ENCODE peak calls at places on chromosomes 16 and 17, in five cellular contexts. P is COR-L47; E is stimulated activated naive CD8-positive, alpha-beta T cell treated with anti-CD3 and anti-CD28 coated beads, Interleukin-15, Interleukin-2, amounts not matched to agents 100 U/mL and 50 U/mL, for 24 hours; A is HFFc6; M is EL. W is an unnamed sample.
A peak's percentile ranks its signal among the peaks of the same experiment; 100 is the strongest.

GRCh38 chr17:33560165-33560564 is 267.1 kb upstream of the ASIC2 start:
- DNase-seq in P (no peak), E (no peak), A (no peak), M (peak; percentile 16), W (no peak)

GRCh38 chr16:87844374-87844733 is 25.0 kb downstream of the SLC7A5 start:
- DNase-seq in P (no peak), E (no peak), A (peak; percentile 49), M (no peak), W (peak; percentile 25)

GRCh38 chr16:8924214-8924613 is 39.5 kb downstream of the USP7 start:
- DNase-seq in P (no peak), E (no peak), A (no peak), M (no peak), W (no peak)

GRCh38 chr17:46831573-46832305 is 13.2 kb upstream of the WNT3 start:
- DNase-seq in P (no peak), E (no peak), A (no peak), M (no peak), W (no peak)

GRCh38 chr16:57367111-57367752 is 5.1 kb upstream of the CX3CL1 start:
- DNase-seq in P (peak; percentile 1), E (no peak), A (peak; percentile 46), M (peak; percentile 26), W (peak; percentile 5)

GRCh38 chr17:7356072-7356549 is 1.2 kb downstream of the TMEM95 start:
- DNase-seq in P (peak; percentile 64), E (peak; percentile 92), A (peak; percentile 32), M (peak; percentile 70), W (peak; percentile 73)

GRCh38 chr17:58344047-58344790 is 7.8 kb downstream of the SUPT4H1 start:
- DNase-seq in P (no peak), E (peak; percentile 89), A (no peak), M (no peak), W (no peak)

GRCh38 chr17:80920406-80920805 is 71.2 kb upstream of the CHMP6 start:
- DNase-seq in P (no peak), E (no peak), A (no peak), M (no peak), W (no peak)

GRCh38 chr16:75081179-75081859 is 35.3 kb downstream of the LDHD start:
- DNase-seq in P (no peak), E (no peak), A (no peak), M (no peak), W (no peak)

GRCh38 chr17:2802574-2802973 is 6.3 kb downstream of the RAP1GAP2 start:
- DNase-seq in P (no peak), E (no peak), A (no peak), M (no peak), W (no peak)

GRCh38 chr16:9114842-9115241 is 23.4 kb downstream of the HAPSTR1 start:
- DNase-seq in P (no peak), E (no peak), A (no peak), M (no peak), W (no peak)

GRCh38 chr16:64412578-64413280 is 709.1 kb downstream of the CDH11 start:
- DNase-seq in P (no peak), E (no peak), A (peak; percentile 75), M (peak; percentile 52), W (no peak)

GRCh38 chr17:66767164-66767933 is 67.6 kb upstream of the CACNG5 start:
- DNase-seq in P (no peak), E (no peak), A (no peak), M (no peak), W (peak; percentile 89)

GRCh38 chr17:83078378-83079339 is 750 bp upstream of the METRNL start:
- DNase-seq in P (no peak), E (peak; percentile 33), A (no peak), M (no peak), W (peak; percentile 23)

GRCh38 chr17:46108120-46108519 is 85.1 kb downstream of the KANSL1 start:
- DNase-seq in P (no peak), E (no peak), A (no peak), M (no peak), W (peak; percentile 27)

GRCh38 chr17:77227461-77228223 is 86.9 kb downstream of the SEC14L1 start:
- DNase-seq in P (no peak), E (no peak), A (no peak), M (no peak), W (no peak)

GRCh38 chr16:17510532-17510931 is 39.8 kb upstream of the XYLT1 start:
- DNase-seq in P (no peak), E (no peak), A (peak; percentile 18), M (peak; percentile 41), W (no peak)

GRCh38 chr16:55898592-55898991 is 23.4 kb upstream of the CES5A start:
- DNase-seq in P (no peak), E (no peak), A (no peak), M (no peak), W (no peak)

GRCh38 chr16:84156342-84156784 is 11.3 kb downstream of the DNAAF1 start:
- DNase-seq in P (no peak), E (no peak), A (peak; percentile 10), M (peak; percentile 14), W (no peak)

GRCh38 chr17:62816282-62816839 is 8.2 kb upstream of the MARCHF10 start:
- DNase-seq in P (no peak), E (no peak), A (no peak), M (no peak), W (no peak)

GRCh38 chr16:31853300-31853699 is 20.3 kb upstream of the ZNF267 start:
- DNase-seq in P (no peak), E (no peak), A (no peak), M (no peak), W (no peak)

GRCh38 chr17:28406478-28406824 is 439 bp upstream of the SLC46A1 start:
- DNase-seq in P (no peak), E (no peak), A (no peak), M (no peak), W (peak; percentile 85)